ENCODE peak calls at places on chromosomes 5 and 9, in four cellular contexts. A is BE2C, X is HL-60, S is PC-9. W is an unnamed sample.

GRCh38 chr5:1703352-1704050 is 96.1 kb downstream of the MRPL36 start:
- DNase-seq in A (no peak), X (no peak), S (no peak), W (no peak)

GRCh38 chr9:75892168-75892901 is 1.9 kb downstream of the PCSK5 start:
- DNase-seq in A (no peak), X (no peak), S (peak), W (peak)

GRCh38 chr5:90529234-90529938 is at the start of gene LYSMD3:
- DNase-seq in A (peak), X (peak), S (peak), W (peak)

GRCh38 chr5:126732716-126733115 is 44.2 kb upstream of the LMNB1 start:
- DNase-seq in A (no peak), X (no peak), S (no peak), W (no peak)

GRCh38 chr5:172187118-172188032 is 649 bp downstream of the STK10 start:
- DNase-seq in A (peak), X (no peak), S (peak), W (peak)

GRCh38 chr5:82165740-82166530 is 112.2 kb downstream of the RPS23 start:
- DNase-seq in A (peak), X (peak), S (peak), W (peak)

GRCh38 chr9:128027705-128028104 is 39.4 kb downstream of the NAIF1 start:
- DNase-seq in A (no peak), X (no peak), S (no peak), W (no peak)

GRCh38 chr9:128689820-128690683 is 1.0 kb downstream of the SET start:
- DNase-seq in A (peak), X (no peak), S (no peak), W (peak)

GRCh38 chr9:110089681-110090370 is 118.1 kb downstream of the C9orf152 start:
- DNase-seq in A (no peak), X (no peak), S (peak), W (no peak)

GRCh38 chr5:145787507-145787906 is 47.6 kb downstream of the PRELID2 start:
- DNase-seq in A (no peak), X (no peak), S (no peak), W (no peak)

GRCh38 chr9:120402741-120403542 is 177.0 kb downstream of the CDK5RAP2 start:
- DNase-seq in A (no peak), X (peak), S (peak), W (peak)

GRCh38 chr5:141747646-141748229 is 65.7 kb upstream of the ARAP3 start:
- DNase-seq in A (no peak), X (no peak), S (no peak), W (no peak)

GRCh38 chr9:126705311-126705766 is 91.6 kb downstream of the LMX1B start:
- DNase-seq in A (peak), X (peak), S (no peak), W (peak)

GRCh38 chr9:121373401-121373769 is 3.3 kb upstream of the STOM start:
- DNase-seq in A (no peak), X (no peak), S (no peak), W (no peak)

GRCh38 chr5:110040178-110040577 is 350.5 kb downstream of the MAN2A1 start:
- DNase-seq in A (no peak), X (no peak), S (no peak), W (no peak)

GRCh38 chr5:128038641-128039040 is 44.9 kb upstream of the SLC12A2 start:
- DNase-seq in A (no peak), X (no peak), S (peak), W (peak)

GRCh38 chr5:10502130-10502529 is 60.5 kb downstream of the ROPN1L start:
- DNase-seq in A (no peak), X (no peak), S (no peak), W (no peak)

GRCh38 chr5:76274566-76274965 is 128.5 kb upstream of the IQGAP2 start:
- DNase-seq in A (no peak), X (no peak), S (no peak), W (no peak)

GRCh38 chr5:177071671-177072385 is 14.9 kb upstream of the FGFR4 start:
- DNase-seq in A (peak), X (peak), S (peak), W (peak)

GRCh38 chr5:139296198-139296597 is 2.7 kb downstream of the MATR3 start:
- DNase-seq in A (no peak), X (no peak), S (no peak), W (no peak)
- H3K4me3 ChIP-seq in A (no peak), X (peak), S (peak), W (peak)

DNA sequence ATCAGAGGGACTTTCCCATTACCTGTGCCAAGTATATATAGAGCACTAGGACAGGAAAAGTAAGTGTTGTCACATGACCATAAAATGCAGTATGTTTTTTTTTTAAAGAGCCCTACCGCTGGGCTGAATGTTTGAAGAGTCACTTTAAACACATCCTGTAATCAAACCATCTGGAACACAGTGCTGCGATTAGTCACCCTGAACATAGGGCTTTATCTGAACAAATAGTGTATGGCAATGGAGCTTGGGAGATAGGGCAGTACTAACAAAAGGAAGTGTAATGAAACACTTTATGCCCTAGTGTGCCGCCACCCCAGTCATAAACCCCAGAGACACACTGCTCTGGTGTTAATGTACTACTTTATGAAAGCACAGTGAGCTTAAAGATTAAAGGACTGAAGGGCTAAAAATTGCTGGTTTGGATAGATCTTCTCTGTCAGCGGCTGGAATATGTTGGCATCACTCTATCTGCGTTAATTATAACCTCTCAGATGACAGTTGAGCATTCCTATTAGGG is 90.4 kb downstream of the ZNF608 start:
- DNase-seq in A (peak), X (no peak), S (peak), W (peak)
- H3K4me3 ChIP-seq in A (peak), X (no peak), S (peak), W (peak)

GRCh38 chr5:73442960-73443627 is 5.5 kb downstream of the FOXD1 start:
- DNase-seq in A (no peak), X (no peak), S (no peak), W (no peak)
- H3K4me3 ChIP-seq in A (no peak), X (no peak), S (no peak), W (peak)

DNA sequence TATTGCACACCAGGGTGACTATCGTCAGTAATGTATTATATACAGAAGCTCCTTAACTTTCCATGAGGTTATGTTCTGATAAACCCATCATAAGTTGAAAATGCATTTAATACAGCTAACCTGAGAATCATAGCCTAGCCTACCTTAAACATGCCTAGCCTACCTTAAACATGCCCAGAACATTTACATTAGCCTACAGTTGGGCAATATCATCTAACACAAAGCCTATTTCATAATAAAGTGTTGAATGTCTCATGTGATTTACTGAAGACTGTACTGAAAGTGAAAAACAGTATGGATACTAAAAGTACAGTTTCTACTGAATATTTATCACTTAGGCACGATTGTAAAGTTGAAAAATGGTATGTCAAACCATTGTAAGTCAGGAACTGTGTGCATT is 1.5 kb downstream of the GM2A start:
- DNase-seq in A (no peak), X (no peak), S (no peak), W (no peak)
- H3K4me3 ChIP-seq in A (no peak), X (no peak), S (no peak), W (peak)

W was measured in GM23248.